ENCODE peak calls at places on chromosome 18, in four cellular contexts. I is H9, O is foreskin fibroblast, X is ELR. F is an unnamed sample.

GRCh38 chr18:23131693-23132319 is 3.5 kb upstream of the CABLES1 start:
- DNase-seq in I (peak), O (peak), X (peak), F (peak)

GRCh38 chr18:48412339-48412929 is 3.3 kb upstream of the ZBTB7C start:
- DNase-seq in O (peak), X (peak), I (peak), F (peak)

GRCh38 chr18:27921904-27922541 is 254.9 kb downstream of the CDH2 start:
- DNase-seq in I (peak), X (peak), O (peak), F (peak)

GRCh38 chr18:80245781-80246655 is 1.3 kb downstream of the PARD6G start:
- DNase-seq in X (no peak), I (peak), O (no peak), F (no peak)

GRCh38 chr18:74896390-74896991 is 298.8 kb downstream of the ZNF407 start:
- DNase-seq in X (peak), I (peak), O (peak), F (no peak)

GRCh38 chr18:48027401-48027931 is 97.0 kb upstream of the SMAD2 start:
- DNase-seq in X (no peak), I (no peak), O (no peak), F (no peak)

GRCh38 chr18:76658627-76659026 is 163.6 kb upstream of the ZNF516 start:
- DNase-seq in O (peak), X (peak), I (peak), F (no peak)

GRCh38 chr18:76565238-76566173 is 70.5 kb upstream of the ZNF516 start:
- DNase-seq in I (peak), O (peak), X (peak), F (peak)

GRCh38 chr18:36066001-36066400 is 1.4 kb downstream of the RPRD1A start:
- DNase-seq in I (no peak), X (peak), O (peak), F (no peak)

GRCh38 chr18:5417342-5417741 is 121.8 kb upstream of the ZBTB14 start:
- DNase-seq in I (no peak), O (peak), X (no peak), F (no peak)

GRCh38 chr18:50429207-50429948 is 54.5 kb downstream of the SKA1 start:
- DNase-seq in I (no peak), X (peak), O (peak), F (peak)

GRCh38 chr18:54215069-54215468 is 9.4 kb downstream of the MBD2 start:
- DNase-seq in I (no peak), X (no peak), O (peak), F (no peak)

GRCh38 chr18:39318008-39318407 is 1752.4 kb upstream of the CELF4 start:
- DNase-seq in X (no peak), I (no peak), O (no peak), F (no peak)

GRCh38 chr18:72427721-72428120 is 116.4 kb downstream of the CBLN2 start:
- DNase-seq in O (peak), I (no peak), X (no peak), F (no peak)

GRCh38 chr18:70154591-70155194 is 50.8 kb downstream of the RTTN start:
- DNase-seq in X (peak), O (peak), I (no peak), F (no peak)

GRCh38 chr18:43847164-43848091 is 570.1 kb upstream of the SYT4 start:
- DNase-seq in I (no peak), O (peak), X (no peak), F (peak)

GRCh38 chr18:22900558-22901183 is 32.5 kb upstream of the RBBP8 start:
- DNase-seq in I (no peak), X (no peak), O (no peak), F (no peak)

GRCh38 chr18:59437851-59438250 is 78.8 kb upstream of the LMAN1 start:
- DNase-seq in I (no peak), X (no peak), O (no peak), F (no peak)

GRCh38 chr18:79609021-79609461 is 70.6 kb upstream of the CTDP1 start:
- DNase-seq in I (no peak), X (no peak), O (no peak), F (no peak)

GRCh38 chr18:66005831-66006588 is 255.2 kb downstream of the CDH7 start:
- DNase-seq in O (no peak), I (no peak), X (no peak), F (no peak)

GRCh38 chr18:35926884-35927283 is 45.6 kb upstream of the RMP24 start:
- DNase-seq in X (no peak), I (no peak), O (no peak), F (no peak)

GRCh38 chr18:57984490-57985109 is 59.4 kb upstream of the NEDD4L start:
- DNase-seq in O (no peak), I (no peak), X (no peak), F (no peak)

F was measured in RPMI7951.